ENCODE peak calls at places on chromosome 21, in four cellular contexts. Q, E, A and K are unnamed samples.

GRCh38 chr21:15895142-15896106 is 165.6 kb downstream of the USP25 start:
- DNase-seq in Q (no peak), E (no peak), A (no peak), K (no peak)

GRCh38 chr21:34107606-34108005 is 34.2 kb downstream of the MRPS6 start:
- DNase-seq in Q (no peak), E (no peak), A (no peak), K (no peak)

GRCh38 chr21:40043866-40044265 is 176.6 kb downstream of the PCP4 start:
- DNase-seq in Q (no peak), E (no peak), A (no peak), K (no peak)

GRCh38 chr21:38712076-38712475 is 93.7 kb upstream of the ETS2 start:
- DNase-seq in Q (peak; percentile 31), E (no peak), A (no peak), K (no peak)

GRCh38 chr21:37208056-37208705 is 59.0 kb downstream of the VPS26C start:
- DNase-seq in Q (no peak), E (no peak), A (no peak), K (peak; percentile 79)

GRCh38 chr21:33396966-33397365 is 6.2 kb upstream of the IFNGR2 start:
- DNase-seq in Q (no peak), E (no peak), A (no peak), K (peak; percentile 50)

GRCh38 chr21:34061983-34062382 is 11.4 kb upstream of the MRPS6 start:
- DNase-seq in Q (peak; percentile 54), E (no peak), A (no peak), K (no peak)

GRCh38 chr21:26082549-26082948 is 88.0 kb downstream of the APP start:
- DNase-seq in Q (no peak), E (no peak), A (no peak), K (no peak)

GRCh38 chr21:33640697-33641338 is 723 bp downstream of the CRYZL1 start:
- DNase-seq in Q (peak; percentile 4), E (no peak), A (no peak), K (no peak)

GRCh38 chr21:44461438-44462089 is 6.3 kb downstream of the LRRC3 start:
- DNase-seq in Q (no peak), E (no peak), A (no peak), K (no peak)

GRCh38 chr21:30257773-30258172 is 25.0 kb downstream of the KRTAP24-1 start:
- DNase-seq in Q (no peak), E (peak; percentile 12), A (no peak), K (no peak)

GRCh38 chr21:34091607-34092006 is 18.2 kb downstream of the MRPS6 start:
- DNase-seq in Q (peak; percentile 3), E (no peak), A (no peak), K (no peak)

GRCh38 chr21:25670726-25671125 is 31.7 kb downstream of the JAM2 start:
- DNase-seq in Q (no peak), E (no peak), A (no peak), K (no peak)

GRCh38 chr21:36576441-36576840 is 96.5 kb upstream of the CLDN14 start:
- DNase-seq in Q (no peak), E (no peak), A (no peak), K (no peak)

GRCh38 chr21:35932232-35932911 is 128.0 kb downstream of the SETD4 start:
- DNase-seq in Q (peak; percentile 91), E (peak; percentile 19), A (peak; percentile 87), K (peak; percentile 53)

GRCh38 chr21:15729346-15729673 is 472 bp upstream of the USP25 start:
- DNase-seq in Q (no peak), E (no peak), A (no peak), K (no peak)

GRCh38 chr21:35266546-35266945 is 217.4 kb upstream of the RUNX1 start:
- DNase-seq in Q (no peak), E (no peak), A (no peak), K (no peak)

GRCh38 chr21:43881283-43881682 is 16.3 kb downstream of the AGPAT3 start:
- DNase-seq in Q (no peak), E (no peak), A (no peak), K (no peak)

GRCh38 chr21:33325222-33326067 is 675 bp downstream of the IFNAR1 start:
- DNase-seq in Q (no peak), E (peak; percentile 33), A (peak; percentile 94), K (peak; percentile 76)

GRCh38 chr21:38988211-38989096 is 182.7 kb downstream of the ETS2 start:
- DNase-seq in Q (no peak), E (no peak), A (no peak), K (no peak)

GRCh38 chr21:31731112-31731801 is 661 bp downstream of the SCAF4 start:
- DNase-seq in Q (no peak), E (peak; percentile 20), A (no peak), K (peak; percentile 40)
- TF ChIP-seq CTCF in Q (no peak), E (no peak), A (no peak), K (peak; percentile 17)

GRCh38 chr21:23014021-23014420 is 2015.8 kb downstream of the NCAM2 start:
- DNase-seq in Q (no peak), E (no peak), A (no peak), K (no peak)
- H3K4me3 ChIP-seq in Q (no peak overlapping the region), E (no peak overlapping the region), A (no peak overlapping the region), K (no peak overlapping the region)

DNA sequence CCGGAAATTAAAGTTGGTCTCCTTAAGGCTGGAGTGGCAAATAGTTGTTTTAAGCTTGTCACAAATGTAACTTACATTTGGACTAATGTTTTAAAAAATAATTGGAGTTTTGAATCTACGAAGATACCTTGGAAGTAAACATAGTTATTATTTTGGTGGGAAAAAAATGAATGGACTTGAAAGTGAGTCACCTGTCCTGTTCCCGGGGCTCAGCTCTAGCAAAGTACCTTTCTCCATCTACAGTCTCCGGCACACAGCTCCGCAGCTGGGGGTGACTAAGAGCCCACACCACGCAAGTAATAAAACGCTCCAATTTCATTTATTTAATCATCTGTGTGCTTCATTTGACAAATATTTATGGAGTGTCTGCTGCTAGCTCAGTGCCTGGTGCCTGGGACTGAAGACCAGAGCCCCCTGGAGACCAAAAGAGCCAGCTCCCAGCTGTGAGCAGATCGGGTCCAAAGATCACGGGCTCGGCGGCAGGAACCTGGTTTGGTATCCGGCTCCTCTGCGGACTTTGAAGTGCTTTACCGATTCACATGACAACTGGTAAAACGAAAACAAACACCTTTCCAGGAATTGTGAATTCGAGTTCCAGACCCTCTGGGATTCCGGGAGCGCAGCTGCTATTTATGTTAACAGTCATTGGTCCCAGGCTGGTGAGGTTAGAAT is 1.7 kb upstream of the RIPK4 start:
- DNase-seq in Q (peak; percentile 32), E (peak; percentile 28), A (no peak), K (no peak)
- H3K27ac ChIP-seq in Q (no peak overlapping the region), E (peak overlapping the region; percentile 99), A (no peak overlapping the region), K (no peak overlapping the region)

DNA sequence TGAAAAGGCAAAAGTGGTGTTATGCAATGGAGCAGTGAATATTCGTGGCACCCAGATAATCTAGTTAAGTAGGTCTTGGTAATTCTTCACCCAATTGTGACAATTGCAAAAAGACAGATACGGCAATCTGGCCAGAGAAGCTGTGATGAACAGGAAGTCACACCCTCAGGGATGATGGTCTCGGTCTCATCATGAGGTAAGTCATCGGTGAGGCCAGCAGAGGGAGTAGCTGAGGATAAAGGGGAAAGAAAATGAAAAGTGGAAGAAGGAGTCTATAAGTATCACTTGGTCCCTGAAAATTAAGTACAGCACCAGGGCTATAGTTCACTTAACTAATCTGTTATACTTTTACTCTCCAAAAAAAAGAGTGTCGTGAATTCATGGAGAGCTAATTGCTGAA is 258.8 kb upstream of the NCAM2 start:
- DNase-seq in Q (no peak), E (no peak), A (no peak), K (no peak)
- TF ChIP-seq CTCF in Q (no peak), E (peak; percentile 23), A (no peak), K (no peak)

DNA sequence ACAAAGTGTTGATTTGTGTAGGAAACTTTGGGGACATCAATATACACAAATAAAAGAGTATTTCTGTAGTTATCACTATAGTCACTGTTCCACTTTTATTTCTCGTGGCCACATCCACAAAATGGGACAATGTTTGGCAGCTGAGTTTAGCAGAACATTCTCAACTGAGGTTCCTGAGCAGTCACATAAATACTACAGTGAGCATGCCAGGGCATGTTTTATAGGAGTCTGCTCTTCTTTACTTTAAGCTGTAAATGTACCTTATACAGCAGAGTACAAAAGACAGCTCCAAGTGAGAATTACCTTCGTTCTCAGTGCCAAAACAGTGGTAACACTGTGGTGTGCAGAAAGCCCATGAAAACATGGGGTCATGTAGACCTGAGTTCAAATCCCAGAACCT is 5.0 kb downstream of the BTG3 start:
- DNase-seq in Q (no peak), E (no peak), A (no peak), K (no peak)
- H3K4me3 ChIP-seq in Q (no peak overlapping the region), E (no peak overlapping the region), A (no peak overlapping the region), K (no peak overlapping the region)

GRCh38 chr21:45963225-45963555 is 18.4 kb upstream of the COL6A1 start:
- DNase-seq in Q (no peak), E (no peak), A (no peak), K (no peak)
- H3K27ac ChIP-seq in Q (no peak overlapping the region), E (no peak overlapping the region), A (no peak overlapping the region), K (peak overlapping the region; percentile 46)

GRCh38 chr21:28516996-28517592 is 475.6 kb downstream of the LTN1 start:
- DNase-seq in Q (no peak), E (peak; percentile 28), A (no peak), K (peak; percentile 64)
- TF ChIP-seq CTCF in Q (no peak), E (peak; percentile 54), A (peak; percentile 43), K (peak; percentile 84)